ENCODE peak calls at places on chromosomes 1 and 21, in five cellular contexts. U is tibial nerve, Q is uterus, I is heart left ventricle, V is ovary. H is an unnamed sample. For H3K9me3, the result is how much of the 10 kb centered on the place peaks cover.

GRCh38 chr1:54402896-54403295 is 3.3 kb downstream of the SSBP3 start:
- DNase-seq in Q (no peak), V (no peak), U (no peak), I (no peak), H (peak)

GRCh38 chr1:180254496-180254819 is 24.4 kb downstream of the LHX4 start:
- DNase-seq in V (no peak), U (no peak), Q (no peak), I (no peak), H (no peak)

GRCh38 chr1:198892065-198892464 is 253.2 kb downstream of the PTPRC start:
- DNase-seq in U (no peak), V (no peak), I (no peak), Q (no peak), H (no peak)

GRCh38 chr1:45306319-45306718 is 20.4 kb upstream of the HPDL start:
- DNase-seq in V (no peak), U (no peak), I (no peak), Q (no peak), H (no peak)

GRCh38 chr1:149926296-149926695 is 1.3 kb downstream of the SF3B4 start:
- DNase-seq in V (no peak), U (no peak), Q (no peak), I (no peak), H (no peak)

GRCh38 chr1:44289530-44289929 is 65.5 kb downstream of the ERI3 start:
- DNase-seq in V (no peak), Q (no peak), U (no peak), I (no peak), H (no peak)

GRCh38 chr1:198174297-198174696 is 17.5 kb downstream of the NEK7 start:
- DNase-seq in V (no peak), I (no peak), U (no peak), Q (no peak), H (no peak)

GRCh38 chr1:51569284-51570062 is 47.4 kb upstream of the OSBPL9 start:
- DNase-seq in Q (no peak), V (no peak), U (no peak), I (no peak), H (peak)

GRCh38 chr1:154943649-154944421 is 7.3 kb upstream of the PMVK start:
- DNase-seq in I (no peak), V (peak), U (no peak), Q (no peak), H (peak)

GRCh38 chr1:203447147-203447546 is 28.5 kb upstream of the PRELP start:
- DNase-seq in V (no peak), I (no peak), Q (no peak), U (no peak), H (no peak)

GRCh38 chr21:44338971-44339910 is at the start of gene CFAP410:
- DNase-seq in U (peak), Q (peak), V (peak), I (peak), H (peak)

GRCh38 chr1:39103321-39104157 is 77.4 kb downstream of the NDUFS5 start:
- DNase-seq in U (no peak), V (no peak), I (no peak), Q (no peak), H (peak)

GRCh38 chr1:47843059-47843458 is 154.1 kb downstream of the TRABD2B start:
- DNase-seq in V (no peak), I (no peak), Q (no peak), U (no peak), H (no peak)

GRCh38 chr1:57319165-57319564 is 104.7 kb downstream of the DAB1 start:
- DNase-seq in V (no peak), U (no peak), Q (no peak), I (no peak), H (no peak)

GRCh38 chr1:115496904-115497527 is 144.8 kb upstream of the VANGL1 start:
- DNase-seq in V (no peak), Q (no peak), U (no peak), I (no peak), H (peak)

GRCh38 chr1:158067651-158068050 is 74.2 kb downstream of the KIRREL1 start:
- DNase-seq in V (no peak), I (no peak), U (no peak), Q (no peak), H (no peak)

GRCh38 chr1:158830074-158830677 is 975 bp upstream of the MNDA start:
- DNase-seq in U (no peak), I (no peak), V (no peak), Q (no peak), H (no peak)

GRCh38 chr1:115463347-115463746 is 125.3 kb upstream of the NGF start:
- DNase-seq in I (no peak), U (no peak), V (no peak), Q (no peak), H (peak)

GRCh38 chr1:60152886-60153285 is 79.3 kb upstream of the C1orf87 start:
- DNase-seq in V (no peak), Q (no peak), U (no peak), I (no peak), H (no peak)

GRCh38 chr1:20588634-20589225 is at the start of gene CDA:
- DNase-seq in I (peak), V (no peak), Q (peak), U (no peak), H (no peak)

GRCh38 chr21:30979054-30979453 is 59.2 kb downstream of the KRTAP19-8 start:
- DNase-seq in Q (no peak), V (no peak), U (no peak), I (no peak), H (no peak)

GRCh38 chr1:159970932-159971342 is 16.9 kb upstream of the SLAMF9 start:
- DNase-seq in Q (no peak), U (no peak), V (no peak), I (no peak), H (no peak)

GRCh38 chr1:154320882-154321608 is at the start of gene AQP10:
- DNase-seq in I (no peak), Q (no peak), V (no peak), U (no peak), H (no peak)

GRCh38 chr1:178241057-178241456 is 147.2 kb downstream of the RASAL2 start:
- DNase-seq in V (no peak), U (no peak), Q (no peak), I (no peak), H (no peak)

GRCh38 chr1:2415801-2416208 is 3.4 kb upstream of the PEX10 start:
- DNase-seq in Q (no peak), I (peak), V (no peak), U (no peak), H (no peak)

GRCh38 chr1:25522240-25522639 is 21.2 kb upstream of the LDLRAP1 start:
- DNase-seq in I (no peak), U (no peak), V (no peak), Q (no peak), H (no peak)

GRCh38 chr1:20058531-20058930 is 11.5 kb upstream of the PLA2G5 start:
- DNase-seq in V (no peak), I (no peak), Q (no peak), U (no peak), H (no peak)

GRCh38 chr1:42983675-42984074 is 25.0 kb upstream of the SLC2A1 start:
- DNase-seq in I (no peak), U (no peak), Q (no peak), V (no peak), H (no peak)

GRCh38 chr1:116382321-116382720 is 9.3 kb downstream of the ATP1A1 start:
- DNase-seq in I (no peak), V (no peak), Q (no peak), U (no peak), H (no peak)

DNA sequence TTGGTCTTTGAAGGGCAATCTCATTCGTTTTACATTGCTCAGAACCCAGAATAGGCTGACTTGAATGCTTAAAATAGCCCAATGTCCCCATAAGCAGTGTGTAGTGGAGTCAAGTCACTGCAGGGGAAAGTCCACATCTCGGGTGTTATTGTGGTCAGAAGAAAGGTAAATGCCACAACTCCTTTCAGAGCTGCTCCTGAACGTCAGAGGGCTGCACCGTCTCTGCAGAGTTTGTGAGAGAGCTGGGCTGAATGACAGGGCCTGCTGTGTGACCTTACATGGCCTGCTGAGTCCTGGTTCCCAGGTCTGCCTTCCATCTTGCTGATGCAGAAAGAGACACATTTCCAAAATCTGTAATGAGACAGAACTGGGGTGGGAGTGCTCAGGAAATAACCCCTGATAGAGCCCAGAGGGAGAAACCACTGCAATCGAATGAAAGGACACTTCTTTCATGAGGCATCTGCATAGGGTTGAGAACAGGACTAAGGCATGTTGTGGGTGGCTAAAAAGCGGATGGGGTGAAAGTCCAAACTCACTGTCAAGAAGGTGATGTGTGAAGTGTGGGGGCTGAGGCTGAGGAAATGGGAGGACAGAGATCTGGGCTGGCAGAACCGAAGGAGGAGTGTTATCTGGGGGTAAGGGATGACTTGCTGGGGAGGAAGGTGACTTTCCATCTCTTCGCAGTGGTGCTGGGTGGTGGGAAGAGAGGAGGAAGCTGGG is 33.8 kb downstream of the XCL2 start:
- DNase-seq in I (no peak), V (no peak), Q (no peak), U (no peak), H (no peak)
- H3K27ac ChIP-seq in I (no peak), V (no peak), Q (no peak), U (no peak), H (no peak)

DNA sequence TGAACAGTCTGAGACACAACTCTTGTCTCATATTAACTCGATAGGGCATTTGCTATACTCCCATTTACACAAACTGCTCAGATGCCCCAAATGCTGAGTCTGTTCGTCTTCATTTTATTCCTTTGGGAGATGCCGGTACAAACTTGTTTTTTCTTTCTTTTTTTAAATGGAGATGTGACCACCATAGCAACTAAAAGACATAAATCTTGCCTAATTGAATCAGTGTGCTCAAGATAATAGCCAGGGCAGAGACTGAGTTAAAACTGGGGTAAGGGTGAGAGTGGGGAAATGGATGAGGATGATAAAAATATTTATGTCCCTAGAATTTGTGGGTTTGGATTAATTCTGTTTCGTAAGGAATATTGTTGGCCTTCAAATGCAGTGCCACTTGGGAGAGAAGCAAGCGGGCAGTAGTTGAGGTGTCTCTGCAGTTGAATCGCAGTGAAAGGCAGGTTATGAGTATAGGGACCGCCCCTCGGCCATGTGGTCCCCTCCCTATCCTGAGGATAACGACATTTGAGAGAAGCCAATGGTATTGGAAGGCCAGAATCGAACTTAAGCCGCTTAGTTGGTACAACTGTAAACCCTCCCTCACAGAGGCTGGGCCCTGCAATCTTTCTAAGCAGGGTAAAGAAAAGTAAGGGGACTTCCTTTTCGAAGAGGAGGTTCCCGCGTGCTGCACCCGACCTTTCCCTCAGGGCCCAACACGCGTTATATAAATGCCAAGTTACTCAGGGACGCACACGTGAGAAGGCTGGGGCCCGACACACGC is 846 bp upstream of the LRRC8B start:
- DNase-seq in I (no peak), U (no peak), Q (peak), V (no peak), H (peak)
- TF ChIP-seq POLR2A in I (no peak), U (no peak), Q (no peak), V (no peak), H (no peak)

DNA sequence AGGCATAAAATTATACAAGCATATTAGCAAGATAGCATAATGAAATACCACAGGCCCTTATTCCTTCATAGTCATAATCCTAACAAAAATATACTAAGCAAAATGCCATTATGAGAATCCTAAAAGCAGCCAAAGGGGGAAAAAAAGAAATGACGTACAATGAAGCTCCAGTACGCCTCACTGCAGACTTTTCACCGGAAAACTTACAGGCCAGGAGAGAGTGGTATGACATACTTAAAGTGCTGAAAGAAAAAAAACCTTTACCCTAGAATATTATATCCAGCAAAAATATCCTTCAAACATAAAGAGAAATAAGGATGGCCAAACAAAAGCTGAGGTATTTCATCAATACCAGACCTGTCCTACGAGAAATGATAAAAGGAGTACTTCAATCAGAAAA is 19.5 kb downstream of the ZNF695 start:
- DNase-seq in U (no peak), V (no peak), Q (no peak), I (no peak), H (no peak)
- H3K9me3 ChIP-seq in U (half or more), V (under half), Q (under half), I (half or more), H (under half)

GRCh38 chr1:18458751-18459133 is 22.0 kb upstream of the KLHDC7A start:
- DNase-seq in U (no peak), I (no peak), Q (no peak), V (no peak), H (no peak)
- H3K27ac ChIP-seq in U (no peak), I (no peak), Q (no peak), V (no peak), H (no peak)

DNA sequence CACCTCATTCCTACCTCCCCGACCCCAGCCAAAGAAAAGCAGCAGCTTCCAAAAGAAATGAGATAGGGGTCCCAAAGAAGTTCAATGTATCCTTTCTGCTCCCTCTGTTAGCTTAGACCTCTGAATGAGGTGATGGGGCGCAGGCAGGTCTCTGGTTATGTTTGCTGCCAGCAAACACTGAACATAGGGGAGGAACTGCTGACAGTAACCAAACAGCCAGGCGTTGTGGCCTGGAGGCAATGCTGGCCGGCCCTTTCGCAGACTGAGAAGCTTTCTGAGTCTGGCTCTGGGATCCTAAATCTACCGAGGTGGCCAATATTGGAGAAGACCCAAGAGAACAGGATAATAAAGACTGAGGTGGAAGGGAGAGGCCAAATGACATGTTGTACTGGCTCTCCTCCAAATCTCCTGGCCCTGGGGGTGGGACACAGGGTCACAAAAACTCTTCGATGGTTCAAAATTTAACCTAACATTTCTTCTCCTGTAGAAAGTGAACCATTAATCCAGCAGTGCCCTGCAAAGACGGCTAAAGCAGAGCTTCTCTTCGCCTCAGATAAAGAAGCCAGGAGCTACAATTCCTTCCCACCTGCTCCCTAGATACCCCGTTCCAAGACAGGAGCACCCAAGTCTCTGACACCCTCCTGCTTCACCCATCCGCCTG is 19.6 kb downstream of the SSR2 start:
- DNase-seq in I (no peak), U (no peak), Q (no peak), V (no peak), H (no peak)
- TF ChIP-seq POLR2A in I (no peak), U (no peak), Q (no peak), V (no peak), H (no peak)

DNA sequence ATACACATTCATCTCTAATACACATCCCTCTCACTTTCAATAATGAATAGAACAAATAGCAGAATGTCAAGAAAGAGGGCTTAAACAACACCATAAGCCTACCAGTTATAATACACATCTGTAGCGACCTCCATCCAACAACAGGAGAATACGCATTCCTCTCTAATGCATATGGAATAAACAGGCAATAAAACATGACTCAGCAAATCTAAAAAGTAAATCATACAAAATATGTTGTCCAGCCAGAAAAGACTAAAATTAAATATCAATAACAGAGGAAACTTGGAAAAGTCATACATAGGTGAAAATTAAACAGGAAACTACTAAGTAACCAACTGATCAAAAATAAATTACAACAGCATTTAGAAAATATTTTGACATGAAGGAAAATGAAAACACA is 1127.5 kb upstream of the NCAM2 start:
- DNase-seq in I (no peak), Q (no peak), U (no peak), V (no peak), H (no peak)
- H3K9me3 ChIP-seq in I (under half), Q (under half), U (under half), V (under half), H (under half)

DNA sequence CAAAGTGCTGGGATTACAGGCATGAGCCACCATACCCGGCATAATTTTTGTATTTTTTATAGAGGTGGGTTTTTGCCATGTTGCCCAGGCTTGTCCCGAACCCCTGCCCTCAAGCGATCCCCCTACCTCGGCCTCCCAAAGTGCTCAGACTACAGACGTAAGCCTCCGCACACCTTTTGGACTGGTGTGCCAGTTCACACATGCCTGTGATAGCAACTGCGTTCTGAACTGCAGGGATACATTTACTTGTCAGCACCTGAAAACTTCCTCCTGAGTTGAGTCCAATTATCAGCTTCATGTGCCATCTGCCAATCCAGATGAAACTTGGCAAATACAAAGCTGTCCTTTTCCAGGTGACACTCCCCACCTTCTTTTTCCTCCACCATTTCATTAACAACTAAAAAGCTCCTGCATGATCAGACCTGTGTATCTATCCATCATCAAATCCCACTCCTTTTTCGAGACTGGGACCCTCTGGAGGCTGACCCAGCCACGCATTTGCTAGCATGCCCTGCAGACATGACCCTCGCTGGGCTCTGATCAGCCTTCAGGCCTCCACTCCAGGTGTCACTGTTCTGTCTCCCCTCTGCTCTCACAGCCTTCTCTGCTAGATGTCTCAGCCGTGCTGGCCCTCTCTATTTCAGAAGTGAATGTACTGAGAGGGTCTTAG is 2.1 kb upstream of the DEGS1 start:
- DNase-seq in U (no peak), Q (no peak), V (no peak), I (no peak), H (no peak)
- H3K27ac ChIP-seq in U (no peak), Q (no peak), V (no peak), I (no peak), H (no peak)

DNA sequence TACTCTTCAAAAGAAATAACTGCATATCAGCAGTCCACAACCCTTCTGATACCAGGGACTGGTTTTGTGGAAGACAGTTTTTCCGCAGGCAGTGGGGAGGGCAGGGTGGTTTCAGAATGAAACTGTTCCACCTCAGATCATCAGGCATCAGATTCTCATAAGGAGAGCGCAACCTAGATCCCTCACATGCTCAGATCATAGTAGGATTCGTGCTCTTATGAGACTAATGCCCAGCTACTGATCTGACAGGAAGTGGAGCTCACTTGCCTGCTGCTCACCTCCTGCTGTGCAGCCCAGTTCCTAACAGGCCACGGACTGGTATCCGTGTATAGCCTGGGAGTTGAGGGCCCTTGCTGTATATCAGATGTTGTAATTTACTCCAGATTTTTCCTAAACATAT is 11.5 kb downstream of the RO60 start:
- DNase-seq in Q (no peak), V (no peak), U (no peak), I (no peak), H (no peak)
- TF ChIP-seq POLR2A in Q (no peak), V (no peak), U (no peak), I (no peak), H (no peak)